ENCODE peak calls at places on chromosomes 13 and 19, in eight cellular contexts. P is stimulated activated CD4-positive, alpha-beta T cell treated with anti-CD3 and anti-CD28 coated beads, TNF-alpha, amount 100 ng/mL, for 1 hour; S is neural progenitor cell; T is HS-5; U is amygdala; L is ecto neural progenitor cell; G is SW 1271; K is NCI-H774. N is an unnamed sample.

GRCh38 chr19:30464162-30464561 is 92.0 kb downstream of the ZNF536 start:
- DNase-seq in P (no peak), S (no peak), T (no peak), U (no peak), L (no peak), G (no peak), K (no peak), N (no peak)

GRCh38 chr13:48842316-48842715 is 133.4 kb upstream of the FNDC3A start:
- DNase-seq in P (no peak), S (no peak), T (no peak), U (no peak), L (no peak), G (no peak), K (no peak), N (no peak)

GRCh38 chr13:35744566-35745203 is 268.2 kb upstream of the MAB21L1 start:
- DNase-seq in P (no peak), S (no peak), T (no peak), U (no peak), L (peak), G (no peak), K (no peak), N (no peak)

GRCh38 chr19:46015961-46016425 is 6.9 kb downstream of the PGLYRP1 start:
- DNase-seq in P (no peak), S (peak), T (no peak), U (no peak), L (peak), G (no peak), K (peak), N (no peak)

GRCh38 chr13:103876571-103876970 is 810.4 kb upstream of the SLC10A2 start:
- DNase-seq in P (no peak), S (no peak), T (no peak), U (no peak), L (no peak), G (no peak), K (no peak), N (no peak)

GRCh38 chr19:52535831-52536800 is 8.6 kb downstream of the ZNF808 start:
- DNase-seq in P (peak), S (peak), T (no peak), U (peak), L (peak), G (no peak), K (no peak), N (peak)

GRCh38 chr19:44848036-44848804 is 2.1 kb downstream of the NECTIN2 start:
- DNase-seq in P (no peak), S (peak), T (no peak), U (no peak), L (peak), G (no peak), K (no peak), N (no peak)

GRCh38 chr19:34979819-34980640 is 16.0 kb upstream of the ZNF792 start:
- DNase-seq in P (no peak), S (no peak), T (no peak), U (no peak), L (no peak), G (no peak), K (peak), N (no peak)

GRCh38 chr19:4060621-4061177 is 6.0 kb downstream of the ZBTB7A start:
- DNase-seq in P (no peak), S (no peak), T (no peak), U (no peak), L (no peak), G (no peak), K (no peak), N (no peak)

GRCh38 chr19:42111811-42112210 is 20.4 kb downstream of the POU2F2 start:
- DNase-seq in P (no peak), S (no peak), T (peak), U (no peak), L (no peak), G (no peak), K (no peak), N (no peak)

GRCh38 chr13:110442946-110443632 is 118.4 kb downstream of the RAB20 start:
- DNase-seq in P (no peak), S (no peak), T (no peak), U (no peak), L (no peak), G (no peak), K (no peak), N (no peak)

GRCh38 chr19:39704181-39705044 is at the start of gene LGALS14:
- DNase-seq in P (no peak), S (no peak), T (no peak), U (no peak), L (no peak), G (no peak), K (no peak), N (no peak)

GRCh38 chr13:110680852-110681251 is 25.1 kb downstream of the CARS2 start:
- DNase-seq in P (no peak), S (peak), T (no peak), U (no peak), L (no peak), G (no peak), K (no peak), N (no peak)

N was measured in tibial nerve.